ENCODE peak calls at places on chromosomes 12 and 14, in six cellular contexts. One of them, this sample, is unnamed.

GRCh38 chr12:89154743-89155530 is 197.4 kb downstream of the DUSP6 start:
- DNase-seq in AG09309: no peak
- DNase-seq in fibroblast of mammary gland: peak; percentile 49
- DNase-seq in endothelial cell: no peak
- DNase-seq in left ventricle myocardium inferior: no peak
- DNase-seq in fibroblast of the aortic adventitia: peak; percentile 28
- DNase-seq in this sample: no peak

GRCh38 chr14:53022593-53022992 is 71.7 kb upstream of the FERMT2 start:
- DNase-seq in AG09309: peak; percentile 82
- DNase-seq in fibroblast of mammary gland: no peak
- DNase-seq in endothelial cell: no peak
- DNase-seq in left ventricle myocardium inferior: no peak
- DNase-seq in fibroblast of the aortic adventitia: no peak
- DNase-seq in this sample: no peak

GRCh38 chr14:88559852-88560251 is 3.0 kb upstream of the ZC3H14 start:
- DNase-seq in AG09309: peak; percentile 47
- DNase-seq in fibroblast of mammary gland: peak; percentile 75
- DNase-seq in endothelial cell: no peak
- DNase-seq in left ventricle myocardium inferior: no peak
- DNase-seq in fibroblast of the aortic adventitia: peak; percentile 75
- DNase-seq in this sample: no peak

GRCh38 chr14:102540310-102541028 is 30.9 kb upstream of the ANKRD9 start:
- DNase-seq in AG09309: no peak
- DNase-seq in fibroblast of mammary gland: peak; percentile 24
- DNase-seq in endothelial cell: no peak
- DNase-seq in left ventricle myocardium inferior: no peak
- DNase-seq in fibroblast of the aortic adventitia: no peak
- DNase-seq in this sample: no peak

GRCh38 chr14:74612346-74613021 is 447 bp upstream of the LTBP2 start:
- DNase-seq in AG09309: no peak
- DNase-seq in fibroblast of mammary gland: peak; percentile 72
- DNase-seq in endothelial cell: peak; percentile 95
- DNase-seq in left ventricle myocardium inferior: peak; percentile 85
- DNase-seq in fibroblast of the aortic adventitia: peak; percentile 75
- DNase-seq in this sample: peak; percentile 90

GRCh38 chr12:92973614-92974013 is 44.5 kb upstream of the EEA1 start:
- DNase-seq in AG09309: peak; percentile 78
- DNase-seq in fibroblast of mammary gland: peak; percentile 96
- DNase-seq in endothelial cell: no peak
- DNase-seq in left ventricle myocardium inferior: no peak
- DNase-seq in fibroblast of the aortic adventitia: peak; percentile 93
- DNase-seq in this sample: peak; percentile 37

GRCh38 chr14:82094819-82095218 is 561.2 kb upstream of the SEL1L start:
- DNase-seq in AG09309: no peak
- DNase-seq in fibroblast of mammary gland: no peak
- DNase-seq in endothelial cell: no peak
- DNase-seq in left ventricle myocardium inferior: no peak
- DNase-seq in fibroblast of the aortic adventitia: no peak
- DNase-seq in this sample: no peak

GRCh38 chr12:48979602-48980388 is 1.7 kb downstream of the WNT1 start:
- DNase-seq in AG09309: no peak
- DNase-seq in fibroblast of mammary gland: no peak
- DNase-seq in endothelial cell: no peak
- DNase-seq in left ventricle myocardium inferior: no peak
- DNase-seq in fibroblast of the aortic adventitia: no peak
- DNase-seq in this sample: peak; percentile 62

GRCh38 chr12:49675137-49675536 is 32.1 kb downstream of the FMNL3 start:
- DNase-seq in AG09309: no peak
- DNase-seq in fibroblast of mammary gland: no peak
- DNase-seq in endothelial cell: no peak
- DNase-seq in left ventricle myocardium inferior: no peak
- DNase-seq in fibroblast of the aortic adventitia: no peak
- DNase-seq in this sample: no peak

GRCh38 chr12:50402270-50403000 is 1.8 kb downstream of the LARP4 start:
- DNase-seq in AG09309: no peak
- DNase-seq in fibroblast of mammary gland: no peak
- DNase-seq in endothelial cell: no peak
- DNase-seq in left ventricle myocardium inferior: no peak
- DNase-seq in fibroblast of the aortic adventitia: peak; percentile 22
- DNase-seq in this sample: no peak

GRCh38 chr12:49838973-49839633 is 3.8 kb downstream of the BCDIN3D start:
- DNase-seq in AG09309: no peak
- DNase-seq in fibroblast of mammary gland: peak; percentile 54
- DNase-seq in endothelial cell: peak; percentile 54
- DNase-seq in left ventricle myocardium inferior: no peak
- DNase-seq in fibroblast of the aortic adventitia: peak; percentile 69
- DNase-seq in this sample: peak; percentile 54

GRCh38 chr14:75579882-75580281 is 1.5 kb downstream of the FLVCR2 start:
- DNase-seq in AG09309: no peak
- DNase-seq in fibroblast of mammary gland: no peak
- DNase-seq in endothelial cell: no peak
- DNase-seq in left ventricle myocardium inferior: peak; percentile 31
- DNase-seq in fibroblast of the aortic adventitia: peak; percentile 20
- DNase-seq in this sample: no peak

GRCh38 chr12:106631150-106631549 is 48.3 kb downstream of the RFX4 start:
- DNase-seq in AG09309: no peak
- DNase-seq in fibroblast of mammary gland: no peak
- DNase-seq in endothelial cell: no peak
- DNase-seq in left ventricle myocardium inferior: no peak
- DNase-seq in fibroblast of the aortic adventitia: no peak
- DNase-seq in this sample: no peak

GRCh38 chr14:100155881-100156645 is 3.4 kb downstream of the DEGS2 start:
- DNase-seq in AG09309: no peak
- DNase-seq in fibroblast of mammary gland: no peak
- DNase-seq in endothelial cell: no peak
- DNase-seq in left ventricle myocardium inferior: no peak
- DNase-seq in fibroblast of the aortic adventitia: no peak
- DNase-seq in this sample: no peak

GRCh38 chr14:104933721-104934379 is 9.2 kb downstream of the PLD4 start:
- DNase-seq in AG09309: no peak
- DNase-seq in fibroblast of mammary gland: no peak
- DNase-seq in endothelial cell: no peak
- DNase-seq in left ventricle myocardium inferior: peak; percentile 12
- DNase-seq in fibroblast of the aortic adventitia: no peak
- DNase-seq in this sample: peak; percentile 21

GRCh38 chr12:34124608-34125007 is 102.3 kb downstream of the ALG10 start:
- DNase-seq in AG09309: no peak
- DNase-seq in fibroblast of mammary gland: no peak
- DNase-seq in endothelial cell: no peak
- DNase-seq in left ventricle myocardium inferior: no peak
- DNase-seq in fibroblast of the aortic adventitia: no peak
- DNase-seq in this sample: no peak

GRCh38 chr12:58393152-58393551 is 451.8 kb downstream of the ATP23 start:
- DNase-seq in AG09309: no peak
- DNase-seq in fibroblast of mammary gland: peak; percentile 30
- DNase-seq in endothelial cell: no peak
- DNase-seq in left ventricle myocardium inferior: no peak
- DNase-seq in fibroblast of the aortic adventitia: no peak
- DNase-seq in this sample: no peak

GRCh38 chr12:52351196-52352059 is 15.9 kb downstream of the KRT85 start:
- DNase-seq in AG09309: no peak
- DNase-seq in fibroblast of mammary gland: no peak
- DNase-seq in endothelial cell: no peak
- DNase-seq in left ventricle myocardium inferior: peak; percentile 50
- DNase-seq in fibroblast of the aortic adventitia: no peak
- DNase-seq in this sample: no peak

GRCh38 chr12:1044697-1045096 is 53.7 kb downstream of the ERC1 start:
- DNase-seq in AG09309: peak; percentile 17
- DNase-seq in fibroblast of mammary gland: peak; percentile 43
- DNase-seq in endothelial cell: no peak
- DNase-seq in left ventricle myocardium inferior: no peak
- DNase-seq in fibroblast of the aortic adventitia: peak; percentile 55
- DNase-seq in this sample: no peak

GRCh38 chr14:36243183-36243582 is 66.7 kb upstream of the PTCSC3 start:
- DNase-seq in AG09309: no peak
- DNase-seq in fibroblast of mammary gland: no peak
- DNase-seq in endothelial cell: no peak
- DNase-seq in left ventricle myocardium inferior: no peak
- DNase-seq in fibroblast of the aortic adventitia: no peak
- DNase-seq in this sample: no peak

GRCh38 chr12:90099288-90099687 is 390.6 kb upstream of the ATP2B1 start:
- DNase-seq in AG09309: no peak
- DNase-seq in fibroblast of mammary gland: peak; percentile 51
- DNase-seq in endothelial cell: no peak
- DNase-seq in left ventricle myocardium inferior: no peak
- DNase-seq in fibroblast of the aortic adventitia: peak; percentile 43
- DNase-seq in this sample: no peak

GRCh38 chr14:96294246-96294645 is 38.2 kb downstream of the BDKRB1 start:
- DNase-seq in AG09309: no peak
- DNase-seq in fibroblast of mammary gland: no peak
- DNase-seq in endothelial cell: no peak
- DNase-seq in left ventricle myocardium inferior: no peak
- DNase-seq in fibroblast of the aortic adventitia: no peak
- DNase-seq in this sample: no peak

GRCh38 chr14:97298331-97298730 is 501.1 kb downstream of the VRK1 start:
- DNase-seq in AG09309: no peak
- DNase-seq in fibroblast of mammary gland: no peak
- DNase-seq in endothelial cell: peak; percentile 47
- DNase-seq in left ventricle myocardium inferior: no peak
- DNase-seq in fibroblast of the aortic adventitia: no peak
- DNase-seq in this sample: no peak

GRCh38 chr14:37588667-37588955 is 6.4 kb downstream of the FOXA1 start:
- DNase-seq in AG09309: no peak
- DNase-seq in fibroblast of mammary gland: no peak
- DNase-seq in endothelial cell: no peak
- DNase-seq in left ventricle myocardium inferior: no peak
- DNase-seq in fibroblast of the aortic adventitia: no peak
- DNase-seq in this sample: no peak

GRCh38 chr14:36517242-36518030 is 2.6 kb downstream of the NKX2-1 start:
- DNase-seq in AG09309: no peak
- DNase-seq in fibroblast of mammary gland: no peak
- DNase-seq in endothelial cell: no peak
- DNase-seq in left ventricle myocardium inferior: no peak
- DNase-seq in fibroblast of the aortic adventitia: no peak
- DNase-seq in this sample: peak; percentile 13

GRCh38 chr12:108642269-108642870 is 8.7 kb upstream of the SELPLG start:
- DNase-seq in AG09309: no peak
- DNase-seq in fibroblast of mammary gland: no peak
- DNase-seq in endothelial cell: no peak
- DNase-seq in left ventricle myocardium inferior: no peak
- DNase-seq in fibroblast of the aortic adventitia: no peak
- DNase-seq in this sample: no peak

GRCh38 chr12:130787445-130788410 is 51.3 kb downstream of the STX2 start:
- DNase-seq in AG09309: no peak
- DNase-seq in fibroblast of mammary gland: peak; percentile 29
- DNase-seq in endothelial cell: no peak
- DNase-seq in left ventricle myocardium inferior: no peak
- DNase-seq in fibroblast of the aortic adventitia: peak; percentile 50
- DNase-seq in this sample: no peak

GRCh38 chr14:56676042-56676441 is 96.4 kb downstream of the TMEM260 start:
- DNase-seq in AG09309: no peak
- DNase-seq in fibroblast of mammary gland: no peak
- DNase-seq in endothelial cell: no peak
- DNase-seq in left ventricle myocardium inferior: no peak
- DNase-seq in fibroblast of the aortic adventitia: no peak
- DNase-seq in this sample: no peak

GRCh38 chr12:6312529-6313325 is 2.2 kb downstream of the PLEKHG6 start:
- DNase-seq in AG09309: no peak
- DNase-seq in fibroblast of mammary gland: no peak
- DNase-seq in endothelial cell: no peak
- DNase-seq in left ventricle myocardium inferior: no peak
- DNase-seq in fibroblast of the aortic adventitia: no peak
- DNase-seq in this sample: peak; percentile 82

GRCh38 chr12:597926-598568 is 65.2 kb downstream of the NINJ2 start:
- DNase-seq in AG09309: no peak
- DNase-seq in fibroblast of mammary gland: no peak
- DNase-seq in endothelial cell: no peak
- DNase-seq in left ventricle myocardium inferior: no peak
- DNase-seq in fibroblast of the aortic adventitia: no peak
- DNase-seq in this sample: no peak

GRCh38 chr12:65199604-65200003 is 30.2 kb downstream of the LEMD3 start:
- DNase-seq in AG09309: no peak
- DNase-seq in fibroblast of mammary gland: no peak
- DNase-seq in endothelial cell: no peak
- DNase-seq in left ventricle myocardium inferior: no peak
- DNase-seq in fibroblast of the aortic adventitia: no peak
- DNase-seq in this sample: no peak
- TF ChIP-seq CTCF in AG09309: no peak
- TF ChIP-seq CTCF in fibroblast of mammary gland: no peak
- TF ChIP-seq CTCF in endothelial cell: no peak
- TF ChIP-seq CTCF in left ventricle myocardium inferior: no peak
- TF ChIP-seq CTCF in fibroblast of the aortic adventitia: no peak
- TF ChIP-seq CTCF in this sample: no peak

DNA sequence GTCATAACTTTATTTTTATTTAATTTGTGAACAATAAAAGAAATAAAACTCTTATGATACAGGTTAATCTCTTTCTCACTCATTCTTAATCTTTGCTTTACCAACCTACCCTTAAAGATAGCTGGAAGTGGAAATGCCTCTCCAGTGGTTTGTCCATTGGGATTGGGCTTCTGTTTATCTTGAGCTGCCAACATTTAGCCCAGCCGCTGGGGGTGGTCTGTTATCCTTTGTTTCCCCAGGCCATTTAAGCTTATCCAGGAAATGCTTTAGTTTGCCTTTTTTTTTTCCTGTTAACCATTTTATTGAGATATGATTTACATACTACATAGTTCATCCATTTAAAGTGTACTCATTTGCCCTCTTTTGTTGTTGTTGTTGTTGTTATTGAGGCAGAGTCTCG is 8.2 kb downstream of the TDG start:
- DNase-seq in AG09309: no peak
- DNase-seq in fibroblast of mammary gland: no peak
- DNase-seq in endothelial cell: no peak
- DNase-seq in left ventricle myocardium inferior: no peak
- DNase-seq in fibroblast of the aortic adventitia: no peak
- DNase-seq in this sample: no peak
- TF ChIP-seq CTCF in AG09309: no peak
- TF ChIP-seq CTCF in fibroblast of mammary gland: no peak
- TF ChIP-seq CTCF in endothelial cell: no peak
- TF ChIP-seq CTCF in left ventricle myocardium inferior: no peak
- TF ChIP-seq CTCF in fibroblast of the aortic adventitia: no peak
- TF ChIP-seq CTCF in this sample: no peak

DNA sequence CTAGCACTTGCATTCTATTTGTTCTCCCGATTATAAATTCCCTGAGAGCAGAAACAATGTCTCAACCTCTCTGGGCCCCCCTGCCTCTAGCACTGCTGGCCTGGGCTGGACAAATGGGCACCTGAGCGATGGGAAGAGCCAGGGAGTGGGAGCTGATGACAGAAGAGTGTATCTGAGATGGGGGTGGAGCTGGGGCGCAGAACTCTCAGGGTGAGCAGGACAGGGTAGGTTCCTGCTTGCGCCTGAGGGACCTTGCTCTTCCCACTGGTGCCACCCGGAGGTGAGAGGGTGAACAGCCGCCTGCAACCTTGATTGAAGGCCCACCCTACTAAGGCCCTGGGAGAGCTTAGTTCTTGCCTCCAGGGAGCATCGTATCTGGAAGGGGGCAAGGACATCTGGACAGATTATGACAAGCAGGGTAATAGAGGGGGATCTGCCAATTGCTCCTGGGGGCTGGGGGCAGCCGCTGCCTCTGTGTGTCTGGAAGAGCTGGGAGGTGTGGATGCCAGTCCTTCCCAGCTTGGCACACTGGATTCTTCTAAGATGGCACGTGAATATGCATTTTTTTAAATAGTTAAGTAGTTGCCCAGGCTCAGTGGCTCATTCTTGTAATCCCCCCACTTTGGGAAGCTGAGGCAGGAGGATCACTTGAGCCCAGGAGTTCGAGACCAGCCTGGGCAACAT is 43.0 kb upstream of the TSPAN9 start:
- DNase-seq in AG09309: peak; percentile 7
- DNase-seq in fibroblast of mammary gland: peak; percentile 62
- DNase-seq in endothelial cell: peak; percentile 86
- DNase-seq in left ventricle myocardium inferior: peak; percentile 65
- DNase-seq in fibroblast of the aortic adventitia: peak; percentile 59
- DNase-seq in this sample: peak; percentile 84
- TF ChIP-seq CTCF in AG09309: peak; percentile 84
- TF ChIP-seq CTCF in fibroblast of mammary gland: peak; percentile 78
- TF ChIP-seq CTCF in endothelial cell: peak; percentile 63
- TF ChIP-seq CTCF in left ventricle myocardium inferior: peak; percentile 84
- TF ChIP-seq CTCF in fibroblast of the aortic adventitia: peak; percentile 85
- TF ChIP-seq CTCF in this sample: peak; percentile 49

GRCh38 chr14:70981005-70981952 is 74.0 kb downstream of the PCNX1 start:
- DNase-seq in AG09309: no peak
- DNase-seq in fibroblast of mammary gland: no peak
- DNase-seq in endothelial cell: no peak
- DNase-seq in left ventricle myocardium inferior: no peak
- DNase-seq in fibroblast of the aortic adventitia: peak; percentile 12
- DNase-seq in this sample: no peak
- TF ChIP-seq CTCF in AG09309: no peak
- TF ChIP-seq CTCF in fibroblast of mammary gland: no peak
- TF ChIP-seq CTCF in endothelial cell: no peak
- TF ChIP-seq CTCF in left ventricle myocardium inferior: no peak
- TF ChIP-seq CTCF in fibroblast of the aortic adventitia: no peak
- TF ChIP-seq CTCF in this sample: no peak